ENCODE peak calls at places on chromosome 11, in eight cellular contexts. G, R, P, J, S, L, D and X are unnamed samples.
A peak's percentile ranks its signal among the peaks of the same experiment; 100 is the strongest.

GRCh38 chr11:43984519-43985385 is 42.3 kb downstream of the C11orf96 start:
- DNase-seq in G (no peak), R (no peak), P (no peak), J (no peak), S (peak; percentile 77), L (no peak), D (no peak), X (no peak)

GRCh38 chr11:34890812-34891211 is 25.4 kb downstream of the APIP start:
- DNase-seq in G (no peak), R (no peak), P (no peak), J (peak; percentile 14), S (no peak), L (no peak), D (no peak), X (no peak)

GRCh38 chr11:115941481-115941993 is 437.3 kb upstream of the CADM1 start:
- DNase-seq in G (no peak), R (no peak), P (no peak), J (peak; percentile 97), S (no peak), L (peak; percentile 5), D (no peak), X (no peak)

GRCh38 chr11:111942826-111943225 is 5.7 kb downstream of the DIXDC1 start:
- DNase-seq in G (no peak), R (no peak), P (no peak), J (no peak), S (no peak), L (no peak), D (no peak), X (no peak)

GRCh38 chr11:9663699-9664275 is at the start of gene SWAP70:
- DNase-seq in G (peak; percentile 80), R (peak; percentile 62), P (peak; percentile 66), J (peak; percentile 57), S (peak; percentile 85), L (peak; percentile 89), D (no peak), X (peak; percentile 83)

GRCh38 chr11:26830757-26831156 is 108.9 kb upstream of the SLC5A12 start:
- DNase-seq in G (no peak), R (no peak), P (no peak), J (no peak), S (no peak), L (no peak), D (no peak), X (no peak)

GRCh38 chr11:16612801-16613400 is 125.5 kb upstream of the C11orf58 start:
- DNase-seq in G (peak; percentile 37), R (no peak), P (no peak), J (peak; percentile 10), S (no peak), L (no peak), D (no peak), X (no peak)

GRCh38 chr11:8927233-8927632 is 5.5 kb downstream of the C11orf16 start:
- DNase-seq in G (no peak), R (no peak), P (no peak), J (no peak), S (no peak), L (no peak), D (no peak), X (no peak)

GRCh38 chr11:120577624-120578363 is 66.2 kb downstream of the GRIK4 start:
- DNase-seq in G (no peak), R (no peak), P (no peak), J (no peak), S (no peak), L (no peak), D (no peak), X (no peak)

GRCh38 chr11:66850588-66851250 is 6.1 kb upstream of the LRFN4 start:
- DNase-seq in G (no peak), R (peak; percentile 9), P (no peak), J (no peak), S (no peak), L (no peak), D (no peak), X (no peak)

GRCh38 chr11:19191530-19192169 is 10.1 kb downstream of the CSRP3 start:
- DNase-seq in G (no peak), R (no peak), P (no peak), J (no peak), S (peak; percentile 43), L (no peak), D (no peak), X (no peak)